ENCODE peak calls at places on chromosomes 16 and 17, in ten cellular contexts. I is pancreas, A is NB4, B is heart left ventricle, T is tibial artery, U is sigmoid colon, Q is stomach, N is A549, O is AG10803, W is fibroblast of mammary gland. C is an unnamed sample.

GRCh38 chr17:53792451-53792850 is 30.3 kb upstream of the KIF2B start:
- DNase-seq in A (no peak), Q (no peak), W (no peak), I (no peak), O (no peak), T (no peak), U (no peak), B (no peak), N (no peak), C (no peak)

GRCh38 chr16:67562918-67563707 is 787 bp downstream of the CTCF start:
- DNase-seq in U (peak), T (peak), A (peak), N (no peak), Q (peak), W (no peak), B (peak), I (peak), O (peak), C (peak)

GRCh38 chr16:8887952-8888560 is 5.9 kb downstream of the LITAFD start:
- DNase-seq in T (no peak), W (peak), U (peak), N (no peak), Q (peak), A (no peak), O (peak), I (no peak), B (peak), C (peak)

GRCh38 chr16:11946433-11946832 is 4.6 kb upstream of the NPIPB2 start:
- DNase-seq in W (no peak), B (no peak), Q (no peak), I (no peak), O (no peak), U (no peak), N (no peak), A (no peak), T (no peak), C (no peak)

GRCh38 chr16:50490828-50491227 is 57.4 kb upstream of the NKD1 start:
- DNase-seq in U (no peak), W (no peak), Q (no peak), A (no peak), I (no peak), B (no peak), N (no peak), T (no peak), O (no peak), C (no peak)

GRCh38 chr17:18087610-18088491 is at the start of gene DRG2:
- DNase-seq in O (peak), Q (peak), W (peak), A (peak), I (peak), B (peak), N (peak), T (peak), U (peak), C (peak)

GRCh38 chr16:27219161-27219560 is 15.8 kb downstream of the KDM8 start:
- DNase-seq in O (no peak), B (no peak), W (no peak), U (no peak), Q (no peak), A (no peak), I (no peak), N (no peak), T (no peak), C (no peak)

GRCh38 chr16:58829096-58829495 is 95.0 kb upstream of the GOT2 start:
- DNase-seq in A (peak), N (no peak), U (no peak), O (no peak), T (no peak), I (no peak), Q (no peak), B (no peak), W (peak), C (no peak)

GRCh38 chr16:83402160-83402794 is 405.5 kb upstream of the HSBP1 start:
- DNase-seq in W (peak), T (no peak), B (no peak), A (no peak), O (peak), Q (no peak), U (no peak), N (no peak), I (no peak), C (no peak)

GRCh38 chr17:30415491-30415890 is 36.8 kb downstream of the CPD start:
- DNase-seq in N (no peak), O (peak), B (no peak), A (no peak), U (no peak), Q (no peak), I (no peak), W (peak), T (no peak), C (no peak)

GRCh38 chr17:70109497-70109896 is 34.5 kb downstream of the KCNJ16 start:
- DNase-seq in N (no peak), Q (no peak), I (no peak), O (no peak), B (peak), T (no peak), A (no peak), U (no peak), W (no peak), C (no peak)

GRCh38 chr17:15468142-15468541 is 721 bp upstream of the CDRT4 start:
- DNase-seq in A (no peak), Q (no peak), T (no peak), O (no peak), W (no peak), N (no peak), U (no peak), B (no peak), I (no peak), C (no peak)

GRCh38 chr17:35774499-35774898 is 13.8 kb downstream of the C17orf50 start:
- DNase-seq in A (no peak), N (no peak), O (no peak), Q (peak), W (peak), B (peak), I (no peak), T (peak), U (peak), C (peak)

GRCh38 chr16:75461575-75461974 is 2.9 kb downstream of the TMEM170A start:
- DNase-seq in B (no peak), A (no peak), Q (no peak), T (no peak), W (no peak), O (no peak), N (no peak), U (no peak), I (no peak), C (no peak)

GRCh38 chr17:17714261-17714866 is 33.1 kb downstream of the RAI1 start:
- DNase-seq in I (no peak), B (no peak), Q (no peak), W (no peak), T (no peak), A (peak), N (no peak), O (no peak), U (no peak), C (no peak)

GRCh38 chr17:70080541-70081347 is 5.7 kb downstream of the KCNJ16 start:
- DNase-seq in U (no peak), Q (no peak), B (no peak), T (no peak), A (no peak), W (peak), N (no peak), I (no peak), O (peak), C (peak)

GRCh38 chr17:51734462-51734861 is 424.1 kb downstream of the CA10 start:
- DNase-seq in T (no peak), O (no peak), U (no peak), I (peak), B (no peak), N (no peak), A (no peak), W (no peak), Q (no peak), C (no peak)
- TF ChIP-seq CTCF in T (peak), O (no peak), U (no peak), I (no peak), B (peak), N (no peak), A (no peak), W (peak), Q (no peak), C (peak)

GRCh38 chr17:64341181-64341580 is 49.5 kb downstream of the PECAM1 start:
- DNase-seq in T (no peak), B (no peak), O (no peak), I (no peak), N (no peak), A (no peak), Q (no peak), W (no peak), U (no peak), C (no peak)
- H3K4me3 ChIP-seq in T (no peak), B (no peak), O (no peak), I (no peak), N (no peak), A (no peak), Q (no peak), W (no peak), U (no peak), C (no peak)

GRCh38 chr17:75526555-75527270 is 1.2 kb downstream of the LLGL2 start:
- DNase-seq in W (no peak), Q (peak), N (no peak), B (no peak), A (no peak), T (no peak), I (no peak), O (no peak), U (no peak), C (no peak)

GRCh38 chr17:75525806-75526554 is 483 bp downstream of the LLGL2 start:
- DNase-seq in B (no peak), W (no peak), Q (peak), U (no peak), I (peak), N (no peak), O (no peak), T (no peak), A (no peak), C (no peak)

GRCh38 chr17:75523647-75524046 is 1.9 kb upstream of the LLGL2 start:
- DNase-seq in A (no peak), U (no peak), Q (no peak), I (no peak), N (no peak), W (no peak), O (no peak), B (no peak), T (no peak), C (no peak)

GRCh38 chr17:75524269-75524970 is 1.1 kb upstream of the LLGL2 start:
- DNase-seq in N (no peak), A (no peak), Q (no peak), O (no peak), I (no peak), T (no peak), B (no peak), U (no peak), W (no peak), C (no peak)

GRCh38 chr17:75524971-75525805 is at the start of gene LLGL2:
- DNase-seq in U (peak), B (peak), I (peak), W (no peak), O (no peak), T (peak), A (peak), Q (peak), N (peak), C (no peak)
- TF ChIP-seq CTCF in U (no peak), B (peak), I (peak), W (no peak), O (no peak), T (peak), A (peak), Q (peak), N (peak), C (peak)

DNA sequence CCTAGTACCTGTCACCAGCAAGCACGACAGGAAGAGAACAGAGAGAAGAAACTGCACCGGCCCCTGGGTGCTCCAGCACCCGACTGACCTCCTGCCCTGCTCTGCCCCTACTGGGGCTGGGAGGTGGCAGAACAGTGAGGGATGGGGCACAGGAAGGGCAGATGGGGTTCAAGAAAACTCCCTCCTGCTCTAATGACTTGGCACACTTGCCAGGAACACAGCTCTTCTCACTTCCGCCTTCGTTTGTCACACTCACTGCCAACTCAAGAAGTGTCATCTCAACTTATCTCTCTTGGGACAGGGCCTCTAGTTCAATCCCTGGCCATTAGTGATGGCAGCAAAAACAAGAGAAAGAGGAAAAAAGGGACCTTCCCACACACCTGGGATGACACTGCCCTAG is 42.7 kb upstream of the ICAM2 start:
- DNase-seq in W (no peak), U (no peak), O (no peak), N (no peak), I (no peak), B (no peak), Q (no peak), A (no peak), T (no peak), C (no peak)
- H3K4me3 ChIP-seq in W (no peak), U (no peak), O (no peak), N (no peak), I (no peak), B (no peak), Q (no peak), A (no peak), T (no peak), C (no peak)

GRCh38 chr17:68431661-68432071 is 25.6 kb downstream of the WIPI1 start:
- DNase-seq in W (peak), B (no peak), U (no peak), Q (no peak), N (peak), I (no peak), T (peak), A (peak), O (no peak), C (peak)
- TF ChIP-seq CTCF in W (peak), B (peak), U (no peak), Q (no peak), N (peak), I (no peak), T (no peak), A (peak), O (peak), C (peak)